ENCODE peak calls at places on chromosomes 13 and 19, in four cellular contexts. T is stimulated activated CD4-positive, alpha-beta T cell treated with anti-CD3 and anti-CD28 coated beads, Interleukin-2, amount 100 ng/mL, for 48 hours; B is Peyer's patch; J is H9. K is an unnamed sample.

GRCh38 chr19:11288349-11288748 is 7.6 kb upstream of the TSPAN16 start:
- DNase-seq in J (no peak), T (no peak), B (no peak), K (no peak)

GRCh38 chr19:55031178-55031577 is 6.9 kb downstream of the GP6 start:
- DNase-seq in J (no peak), B (no peak), T (no peak), K (no peak)

GRCh38 chr19:45922281-45922680 is 7.7 kb upstream of the NANOS2 start:
- DNase-seq in B (no peak), J (peak; percentile 84), T (no peak), K (no peak)

GRCh38 chr19:47485210-47485609 is 1.2 kb upstream of the KPTN start:
- DNase-seq in B (peak; percentile 47), T (no peak), J (no peak), K (no peak)

GRCh38 chr13:105603283-105603682 is 932.2 kb downstream of the EFNB2 start:
- DNase-seq in J (no peak), B (no peak), T (no peak), K (no peak)

GRCh38 chr13:72495681-72496080 is 231.7 kb downstream of the MZT1 start:
- DNase-seq in J (no peak), T (no peak), B (no peak), K (no peak)

GRCh38 chr19:48695743-48696352 is at the start of gene FUT2:
- DNase-seq in B (no peak), J (peak; percentile 85), T (no peak), K (no peak)

GRCh38 chr13:113848431-113849260 is 15.2 kb downstream of the GAS6 start:
- DNase-seq in T (no peak), J (peak; percentile 52), B (no peak), K (no peak)

GRCh38 chr19:52140077-52140710 is 456 bp upstream of the ZNF616 start:
- DNase-seq in B (no peak), T (no peak), J (no peak), K (no peak)

GRCh38 chr19:18439025-18439909 is 1.3 kb upstream of the ISYNA1 start:
- DNase-seq in T (no peak), J (no peak), B (no peak), K (no peak)

GRCh38 chr13:44031555-44031954 is 151.9 kb downstream of the LACC1 start:
- DNase-seq in J (peak; percentile 33), T (no peak), B (no peak), K (no peak)

K was measured in GM06990.